ENCODE peak calls at places on chromosomes 5 and 9, in nine cellular contexts. D is anterior cingulate cortex; T is NCI-H2171 treated with DMSO at 0.1 percent for 48 hours; R is EL; P is left ventricle myocardium superior; I is activated T-helper 1 cell treated with anti-CD3 and anti-CD28 coated beads, Interleukin-2, amount 50 U/mL, for 16 hours; W is GOT3; F is activated T-cell treated with anti-CD3 and anti-CD28 coated beads, Interleukin-2, amount 50 U/mL, for 72 hours; X is activated CD8-positive, alpha-beta memory T cell treated with anti-CD3 and anti-CD28 coated beads for 48 hours. M is an unnamed sample.

GRCh38 chr5:52665544-52665943 is 122.2 kb upstream of the ITGA1 start:
- DNase-seq in D (no peak), T (no peak), R (peak), P (peak), I (no peak), W (no peak), F (no peak), X (no peak), M (no peak)

GRCh38 chr9:129888809-129889460 is 53.7 kb downstream of the USP20 start:
- DNase-seq in D (no peak), T (no peak), R (no peak), P (no peak), I (no peak), W (no peak), F (peak), X (no peak), M (no peak)

GRCh38 chr5:9622891-9623547 is 7.1 kb downstream of the TAS2R1 start:
- DNase-seq in D (no peak), T (no peak), R (peak), P (no peak), I (no peak), W (no peak), F (no peak), X (no peak), M (no peak)

GRCh38 chr5:35372482-35372881 is 142.2 kb upstream of the PRLR start:
- DNase-seq in D (no peak), T (no peak), R (no peak), P (no peak), I (no peak), W (no peak), F (no peak), X (no peak), M (no peak)

GRCh38 chr5:146965781-146966659 is 87.5 kb upstream of the PPP2R2B start:
- DNase-seq in D (no peak), T (peak), R (peak), P (no peak), I (no peak), W (peak), F (peak), X (peak), M (peak)

GRCh38 chr9:38243993-38244392 is 148.5 kb upstream of the ALDH1B1 start:
- DNase-seq in D (no peak), T (peak), R (no peak), P (no peak), I (no peak), W (no peak), F (no peak), X (no peak), M (peak)

GRCh38 chr9:95307538-95307937 is 10.0 kb downstream of the FANCC start:
- DNase-seq in D (no peak), T (no peak), R (no peak), P (no peak), I (no peak), W (no peak), F (no peak), X (no peak), M (no peak)

GRCh38 chr9:137742698-137743097 is 123.9 kb downstream of the EHMT1 start:
- DNase-seq in D (no peak), T (no peak), R (no peak), P (peak), I (no peak), W (no peak), F (no peak), X (no peak), M (no peak)

GRCh38 chr9:106718996-106719395 is 144.0 kb upstream of the ZNF462 start:
- DNase-seq in D (no peak), T (no peak), R (peak), P (no peak), I (no peak), W (no peak), F (no peak), X (no peak), M (no peak)

GRCh38 chr9:89929721-89930480 is 325.1 kb downstream of the GADD45G start:
- DNase-seq in D (no peak), T (no peak), R (no peak), P (peak), I (no peak), W (no peak), F (no peak), X (no peak), M (peak)

GRCh38 chr5:95822408-95823240 is at the start of gene GLRX:
- DNase-seq in D (peak), T (peak), R (peak), P (peak), I (no peak), W (no peak), F (peak), X (no peak), M (peak)

GRCh38 chr5:68648944-68649874 is 433.7 kb downstream of the PIK3R1 start:
- DNase-seq in D (no peak), T (no peak), R (no peak), P (no peak), I (no peak), W (no peak), F (no peak), X (no peak), M (no peak)

GRCh38 chr5:57509501-57510260 is 27.1 kb upstream of the ACTBL2 start:
- DNase-seq in D (no peak), T (no peak), R (no peak), P (no peak), I (no peak), W (no peak), F (no peak), X (no peak), M (no peak)

GRCh38 chr9:34653610-34654072 is 1.7 kb downstream of the IL11RA start:
- DNase-seq in D (no peak), T (peak), R (no peak), P (no peak), I (no peak), W (no peak), F (no peak), X (no peak), M (no peak)

GRCh38 chr9:90801507-90802289 is at the start of gene SYK:
- DNase-seq in D (no peak), T (peak), R (no peak), P (peak), I (no peak), W (no peak), F (peak), X (no peak), M (peak)

GRCh38 chr5:150448960-150449490 is 514 bp downstream of the RPS14 start:
- DNase-seq in D (no peak), T (no peak), R (no peak), P (no peak), I (no peak), W (no peak), F (no peak), X (no peak), M (no peak)

GRCh38 chr5:122142480-122142879 is 13.1 kb downstream of the ZNF474 start:
- DNase-seq in D (no peak), T (no peak), R (peak), P (no peak), I (no peak), W (no peak), F (no peak), X (no peak), M (no peak)

GRCh38 chr5:66169534-66169933 is 25.4 kb downstream of the SREK1 start:
- DNase-seq in D (no peak), T (no peak), R (no peak), P (no peak), I (no peak), W (no peak), F (no peak), X (no peak), M (no peak)

GRCh38 chr5:134224905-134225779 is 731 bp downstream of the PPP2CA start:
- DNase-seq in D (peak), T (peak), R (peak), P (peak), I (peak), W (no peak), F (peak), X (peak), M (peak)

GRCh38 chr9:26870292-26870691 is 22.3 kb downstream of the CAAP1 start:
- DNase-seq in D (no peak), T (no peak), R (peak), P (no peak), I (no peak), W (no peak), F (no peak), X (no peak), M (no peak)

GRCh38 chr5:135864503-135865443 is 30.3 kb downstream of the SLC25A48 start:
- DNase-seq in D (no peak), T (no peak), R (no peak), P (peak), I (no peak), W (no peak), F (no peak), X (no peak), M (no peak)

GRCh38 chr5:141734501-141735231 is 52.6 kb upstream of the ARAP3 start:
- DNase-seq in D (no peak), T (peak), R (peak), P (no peak), I (no peak), W (no peak), F (peak), X (no peak), M (peak)

GRCh38 chr5:127568166-127568565 is 50.7 kb downstream of the PRRC1 start:
- DNase-seq in D (no peak), T (no peak), R (no peak), P (no peak), I (no peak), W (no peak), F (no peak), X (no peak), M (no peak)

GRCh38 chr9:1005043-1005667 is 28.7 kb downstream of the DMRT3 start:
- DNase-seq in D (no peak), T (peak), R (peak), P (no peak), I (no peak), W (no peak), F (no peak), X (no peak), M (peak)

GRCh38 chr5:79070002-79070567 is 518 bp downstream of the BHMT2 start:
- DNase-seq in D (no peak), T (no peak), R (peak), P (peak), I (no peak), W (no peak), F (no peak), X (no peak), M (no peak)

GRCh38 chr9:99426443-99426842 is 204.4 kb downstream of the SEC61B start:
- DNase-seq in D (no peak), T (peak), R (no peak), P (no peak), I (no peak), W (no peak), F (no peak), X (no peak), M (no peak)

GRCh38 chr5:119290161-119290569 is 65.7 kb upstream of the TNFAIP8 start:
- DNase-seq in D (no peak), T (no peak), R (no peak), P (no peak), I (no peak), W (no peak), F (no peak), X (no peak), M (peak)

GRCh38 chr5:76742586-76742985 is 26.7 kb downstream of the F2R start:
- DNase-seq in D (no peak), T (no peak), R (peak), P (no peak), I (no peak), W (no peak), F (no peak), X (no peak), M (no peak)

GRCh38 chr5:180093651-180094382 is 22.3 kb upstream of the RNF130 start:
- DNase-seq in D (no peak), T (no peak), R (no peak), P (no peak), I (no peak), W (no peak), F (no peak), X (no peak), M (no peak)

GRCh38 chr5:132019337-132019736 is 7.9 kb upstream of the ACSL6 start:
- DNase-seq in D (no peak), T (no peak), R (no peak), P (no peak), I (no peak), W (no peak), F (no peak), X (no peak), M (no peak)

GRCh38 chr5:13328316-13328715 is 616.2 kb downstream of the DNAH5 start:
- DNase-seq in D (no peak), T (no peak), R (no peak), P (no peak), I (no peak), W (no peak), F (no peak), X (no peak), M (no peak)

GRCh38 chr9:83477571-83477970 is 60.6 kb downstream of the FRMD3 start:
- DNase-seq in D (no peak), T (no peak), R (peak), P (no peak), I (no peak), W (no peak), F (no peak), X (no peak), M (no peak)

GRCh38 chr5:30287890-30288289 is 905.6 kb upstream of the CDH6 start:
- DNase-seq in D (no peak), T (no peak), R (no peak), P (no peak), I (no peak), W (no peak), F (no peak), X (no peak), M (no peak)

GRCh38 chr5:96114736-96115466 is 153.2 kb upstream of the ELL2 start:
- DNase-seq in D (no peak), T (no peak), R (peak), P (no peak), I (no peak), W (no peak), F (peak), X (no peak), M (no peak)

GRCh38 chr9:134403682-134404301 is 77.5 kb downstream of the RXRA start:
- DNase-seq in D (no peak), T (no peak), R (peak), P (peak), I (no peak), W (no peak), F (peak), X (no peak), M (no peak)

GRCh38 chr5:9104576-9105339 is 441.1 kb downstream of the SEMA5A start:
- DNase-seq in D (no peak), T (no peak), R (peak), P (no peak), I (no peak), W (no peak), F (no peak), X (no peak), M (no peak)

M was measured in NCI-H69.